ENCODE peak calls at places on chromosomes 12 and 14, in five cellular contexts. N is A549, S is K562, K is stomach, G is lower leg skin. D is an unnamed sample.
A peak's percentile ranks its signal among the peaks of the same experiment; 100 is the strongest.

GRCh38 chr12:118061011-118061875 is at the start of gene WSB2:
- DNase-seq in N (peak; percentile 49), S (peak; percentile 92), K (peak; percentile 70), G (peak; percentile 95), D (peak; percentile 84)

GRCh38 chr14:51873221-51873893 is 12.9 kb downstream of the GNG2 start:
- DNase-seq in N (peak; percentile 86), S (no peak), K (no peak), G (no peak), D (peak; percentile 35)

GRCh38 chr12:79296871-79297270 is 393.9 kb downstream of the PAWR start:
- DNase-seq in N (no peak), S (no peak), K (no peak), G (no peak), D (no peak)

GRCh38 chr14:61281186-61281676 is at the start of gene TMEM30B:
- DNase-seq in N (no peak), S (no peak), K (peak; percentile 94), G (peak; percentile 91), D (no peak)

GRCh38 chr12:100959481-100959880 is 164.9 kb downstream of the ANO4 start:
- DNase-seq in N (no peak), S (no peak), K (no peak), G (no peak), D (peak; percentile 11)

GRCh38 chr14:90846511-90846910 is 30.3 kb upstream of the TTC7B start:
- DNase-seq in N (no peak), S (no peak), K (no peak), G (no peak), D (no peak)

GRCh38 chr14:46788994-46789393 is 137.4 kb upstream of the RPL10L start:
- DNase-seq in N (peak; percentile 1), S (no peak), K (no peak), G (no peak), D (no peak)

GRCh38 chr14:48792376-48793024 is 793.7 kb downstream of the RPS29 start:
- DNase-seq in N (no peak), S (no peak), K (no peak), G (no peak), D (no peak)

GRCh38 chr14:78319411-78319810 is 149.2 kb downstream of the NRXN3 start:
- DNase-seq in N (no peak), S (peak; percentile 5), K (no peak), G (no peak), D (peak; percentile 98)

GRCh38 chr14:78313499-78313898 is 143.3 kb downstream of the NRXN3 start:
- DNase-seq in N (no peak), S (no peak), K (no peak), G (no peak), D (no peak)

GRCh38 chr14:78316711-78317110 is 146.5 kb downstream of the NRXN3 start:
- DNase-seq in N (no peak), S (no peak), K (no peak), G (no peak), D (no peak)

GRCh38 chr14:78314484-78314883 is 144.3 kb downstream of the NRXN3 start:
- DNase-seq in N (no peak), S (no peak), K (no peak), G (no peak), D (no peak)

GRCh38 chr14:78316058-78316457 is 145.9 kb downstream of the NRXN3 start:
- DNase-seq in N (no peak), S (no peak), K (no peak), G (no peak), D (no peak)
- TF ChIP-seq POLR2A in N (no peak), S (no peak), K (no peak), G (no peak), D (no peak)

DNA sequence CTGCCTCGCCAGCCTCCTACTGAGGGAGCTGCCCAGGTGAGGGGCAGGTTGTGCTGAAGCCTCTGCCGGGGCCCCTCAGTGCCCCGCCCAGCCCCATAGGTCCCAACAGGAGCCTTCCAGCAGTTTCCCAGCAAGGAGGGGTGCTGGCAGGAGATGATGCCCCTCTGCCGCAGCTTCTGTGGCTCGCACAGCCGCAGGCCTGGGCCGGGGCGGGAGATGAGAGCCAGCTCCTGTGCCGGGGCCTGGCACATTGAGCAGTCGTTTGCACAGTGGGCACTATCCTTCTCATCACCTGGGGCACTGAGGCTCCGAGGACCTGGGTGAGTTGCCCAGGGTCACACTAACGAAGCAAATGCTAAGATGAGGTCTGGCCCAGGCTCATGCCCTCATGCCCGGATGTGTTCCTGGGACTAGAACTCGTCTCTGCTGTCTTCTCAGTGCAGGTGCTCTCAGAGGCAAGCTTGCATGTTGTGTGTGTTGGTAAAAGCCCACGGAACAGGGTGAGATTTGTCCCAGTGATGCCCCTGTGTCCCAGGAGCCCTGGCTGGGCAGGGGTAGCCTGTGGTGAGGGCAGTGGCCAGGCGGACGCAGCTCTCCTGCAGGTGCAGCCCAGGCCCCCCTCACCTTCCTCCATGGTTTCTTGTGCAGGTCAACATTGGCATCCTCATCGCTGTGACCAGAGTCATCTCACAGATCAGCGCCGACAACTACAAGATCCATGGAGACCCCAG is 177.5 kb downstream of the ADGRD1 start:
- DNase-seq in N (no peak), S (no peak), K (no peak), G (peak; percentile 82), D (no peak)
- TF ChIP-seq POLR2A in N (no peak), S (no peak), K (no peak), G (no peak), D (no peak)

GRCh38 chr12:62933220-62933870 is 1.6 kb downstream of the PPM1H start:
- DNase-seq in N (peak; percentile 50), S (peak; percentile 50), K (peak; percentile 45), G (no peak), D (peak; percentile 72)

GRCh38 chr12:62933871-62934798 is 815 bp downstream of the PPM1H start:
- DNase-seq in N (peak; percentile 45), S (peak; percentile 51), K (peak; percentile 52), G (peak; percentile 85), D (peak; percentile 77)

GRCh38 chr12:62931481-62931880 is 3.5 kb downstream of the PPM1H start:
- DNase-seq in N (no peak), S (no peak), K (no peak), G (no peak), D (peak; percentile 52)

GRCh38 chr12:62930546-62931425 is 4.2 kb downstream of the PPM1H start:
- DNase-seq in N (no peak), S (no peak), K (no peak), G (no peak), D (peak; percentile 27)

GRCh38 chr12:62934799-62935674 is at the start of gene PPM1H:
- DNase-seq in N (peak; percentile 86), S (peak; percentile 90), K (peak; percentile 90), G (peak; percentile 86), D (peak; percentile 85)
- TF ChIP-seq POLR2A in N (peak; percentile 87), S (peak; percentile 64), K (no peak), G (no peak), D (no peak)

GRCh38 chr14:50001146-50001998 is 108.5 kb downstream of the ARF6 start:
- DNase-seq in N (peak; percentile 61), S (peak; percentile 67), K (peak; percentile 75), G (peak; percentile 93), D (peak; percentile 48)

GRCh38 chr14:50001999-50002925 is 109.4 kb downstream of the ARF6 start:
- DNase-seq in N (no peak), S (no peak), K (peak; percentile 34), G (no peak), D (peak; percentile 58)

GRCh38 chr14:50006141-50006540 is 110.2 kb downstream of the VCPKMT start:
- DNase-seq in N (no peak), S (no peak), K (no peak), G (no peak), D (no peak)

GRCh38 chr14:50002926-50003212 is 110.0 kb downstream of the ARF6 start:
- DNase-seq in N (no peak), S (no peak), K (no peak), G (no peak), D (no peak)

DNA sequence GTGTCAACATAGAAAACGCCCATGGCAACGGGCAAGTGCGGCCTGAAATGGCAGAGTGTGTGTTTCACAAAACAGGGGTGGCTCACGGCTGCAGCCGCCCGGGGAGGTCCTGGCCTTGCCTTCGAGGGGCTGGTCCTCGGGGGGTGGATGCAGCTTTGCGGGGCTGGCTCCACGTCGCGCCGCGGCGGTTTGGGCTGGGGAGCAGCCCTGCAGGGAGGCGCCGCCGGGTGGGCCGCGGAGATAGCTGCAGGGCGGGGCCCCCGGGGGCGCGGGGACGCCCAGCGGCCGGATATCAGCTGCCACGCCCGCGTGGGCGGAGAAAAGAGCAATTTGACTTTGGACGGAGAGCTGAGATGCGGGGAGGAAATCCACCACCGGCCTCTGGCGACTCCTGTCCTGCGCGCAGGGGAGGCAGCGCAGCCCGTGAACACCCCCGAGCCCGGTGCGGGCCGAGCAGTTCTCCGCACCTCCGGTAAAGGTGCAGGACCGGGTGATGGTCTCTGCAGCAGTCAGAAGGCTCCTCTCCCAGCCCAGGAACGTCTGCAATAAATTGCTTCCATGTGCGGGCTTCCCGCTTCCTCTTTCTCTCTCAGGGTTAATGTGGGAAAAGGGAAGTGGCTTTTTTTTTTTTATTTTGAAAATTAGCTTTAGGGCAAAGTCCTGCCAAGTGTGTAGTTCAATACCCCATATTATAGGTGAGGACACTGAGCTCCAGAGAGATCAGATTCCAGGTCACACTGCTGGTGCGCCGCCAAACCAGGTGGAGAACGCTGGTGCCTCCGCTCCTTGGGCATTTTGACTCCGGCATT is 110.5 kb downstream of the ARF6 start:
- DNase-seq in N (peak; percentile 75), S (peak; percentile 94), K (peak; percentile 85), G (peak; percentile 96), D (peak; percentile 98)
- TF ChIP-seq POLR2A in N (peak; percentile 66), S (peak; percentile 75), K (no peak), G (no peak), D (peak; percentile 95)

GRCh38 chr12:123269395-123269892 is 2.2 kb downstream of the CDK2AP1 start:
- DNase-seq in N (no peak), S (peak; percentile 48), K (peak; percentile 64), G (peak; percentile 93), D (peak; percentile 78)

GRCh38 chr12:123266679-123267277 is 4.9 kb downstream of the CDK2AP1 start:
- DNase-seq in N (no peak), S (no peak), K (no peak), G (no peak), D (no peak)

GRCh38 chr12:123268850-123269249 is 2.8 kb downstream of the CDK2AP1 start:
- DNase-seq in N (no peak), S (no peak), K (no peak), G (no peak), D (no peak)

GRCh38 chr12:123267335-123267920 is 4.2 kb downstream of the CDK2AP1 start:
- DNase-seq in N (no peak), S (no peak), K (no peak), G (no peak), D (no peak)

GRCh38 chr12:123267991-123268843 is 3.4 kb downstream of the CDK2AP1 start:
- DNase-seq in N (no peak), S (no peak), K (no peak), G (no peak), D (no peak)
- TF ChIP-seq POLR2A in N (no peak), S (no peak), K (no peak), G (no peak), D (no peak)